ENCODE peak calls at places on chromosomes 7 and 10, in five cellular contexts. V, R, Y, Z and D are unnamed samples.
A peak's percentile ranks its signal among the peaks of the same experiment; 100 is the strongest.

GRCh38 chr10:53667063-53667462 is 894.5 kb upstream of the MBL2 start:
- DNase-seq in V (no peak), R (no peak), Y (no peak), Z (no peak), D (no peak)

GRCh38 chr7:106071356-106071998 is 40.6 kb downstream of the SYPL1 start:
- DNase-seq in V (no peak), R (no peak), Y (no peak), Z (no peak), D (peak; percentile 30)

GRCh38 chr10:103895458-103896186 is 22.4 kb downstream of the STN1 start:
- DNase-seq in V (no peak), R (no peak), Y (peak; percentile 66), Z (no peak), D (peak; percentile 56)

GRCh38 chr10:118844731-118845573 is 90.2 kb upstream of the CACUL1 start:
- DNase-seq in V (no peak), R (no peak), Y (no peak), Z (no peak), D (no peak)

GRCh38 chr10:104327745-104328635 is 10.3 kb downstream of the ITPRIP start:
- DNase-seq in V (peak; percentile 49), R (no peak), Y (peak; percentile 89), Z (no peak), D (peak; percentile 93)

GRCh38 chr7:36404639-36405408 is 15.2 kb downstream of the ANLN start:
- DNase-seq in V (no peak), R (no peak), Y (no peak), Z (no peak), D (peak; percentile 31)

GRCh38 chr7:97819161-97819560 is 53.0 kb downstream of the ASNS start:
- DNase-seq in V (no peak), R (no peak), Y (no peak), Z (no peak), D (no peak)

GRCh38 chr7:149790146-149790548 is 16.8 kb upstream of the ZNF467 start:
- DNase-seq in V (peak; percentile 69), R (peak; percentile 90), Y (no peak), Z (no peak), D (peak; percentile 24)

GRCh38 chr7:4103352-4104091 is 578.6 kb upstream of the FOXK1 start:
- DNase-seq in V (peak; percentile 52), R (peak; percentile 58), Y (peak; percentile 7), Z (no peak), D (peak; percentile 62)

GRCh38 chr7:83005410-83005809 is 157.3 kb downstream of the PCLO start:
- DNase-seq in V (no peak), R (no peak), Y (no peak), Z (no peak), D (peak; percentile 34)

GRCh38 chr10:42992957-42993390 is 83.9 kb upstream of the RET start:
- DNase-seq in V (no peak), R (no peak), Y (no peak), Z (no peak), D (no peak)

GRCh38 chr10:113680172-113681111 is 730 bp downstream of the CASP7 start:
- DNase-seq in V (no peak), R (no peak), Y (peak; percentile 73), Z (no peak), D (peak; percentile 71)

GRCh38 chr10:31099664-31100063 is 68.0 kb upstream of the ZNF438 start:
- DNase-seq in V (no peak), R (peak; percentile 31), Y (peak; percentile 36), Z (no peak), D (no peak)

GRCh38 chr10:31098091-31098490 is 66.4 kb upstream of the ZNF438 start:
- DNase-seq in V (no peak), R (peak; percentile 22), Y (no peak), Z (no peak), D (no peak)

GRCh38 chr10:31096161-31096560 is 64.5 kb upstream of the ZNF438 start:
- DNase-seq in V (no peak), R (peak; percentile 14), Y (no peak), Z (no peak), D (no peak)

GRCh38 chr10:31099101-31099500 is 67.4 kb upstream of the ZNF438 start:
- DNase-seq in V (no peak), R (no peak), Y (peak; percentile 80), Z (no peak), D (peak; percentile 82)

GRCh38 chr10:31095677-31096076 is 64.0 kb upstream of the ZNF438 start:
- DNase-seq in V (no peak), R (no peak), Y (no peak), Z (no peak), D (no peak)
- H3K14ac ChIP-seq in V (no peak overlapping the region), R (no peak overlapping the region), Y (no peak overlapping the region), Z (no peak overlapping the region), D (no peak overlapping the region)

DNA sequence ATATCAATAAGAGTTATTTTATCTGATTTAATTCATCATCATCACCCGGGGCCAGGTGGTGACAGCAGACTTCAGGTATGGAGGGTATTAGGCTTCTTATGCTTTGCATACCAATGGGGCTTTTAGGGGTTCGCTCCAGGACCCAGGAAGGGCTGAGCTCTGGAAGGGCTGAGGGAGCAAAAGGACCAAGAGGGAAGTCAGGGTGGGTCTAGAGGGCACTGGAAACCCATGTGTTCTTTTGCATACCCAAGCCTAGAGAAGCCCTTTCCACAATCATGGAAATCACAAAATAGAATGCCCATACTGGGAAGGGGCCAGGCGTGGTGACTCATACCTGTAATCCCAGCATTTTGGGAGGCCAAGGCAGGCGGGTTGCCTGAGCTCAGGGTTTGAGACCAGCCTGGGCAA is 30.9 kb upstream of the VCL start:
- DNase-seq in V (peak; percentile 76), R (peak; percentile 65), Y (no peak), Z (no peak), D (peak; percentile 30)
- H2BK15ac ChIP-seq in V (no peak overlapping the region), R (no peak overlapping the region), Y (peak overlapping the region; percentile 99), Z (no peak overlapping the region), D (no peak overlapping the region)

DNA sequence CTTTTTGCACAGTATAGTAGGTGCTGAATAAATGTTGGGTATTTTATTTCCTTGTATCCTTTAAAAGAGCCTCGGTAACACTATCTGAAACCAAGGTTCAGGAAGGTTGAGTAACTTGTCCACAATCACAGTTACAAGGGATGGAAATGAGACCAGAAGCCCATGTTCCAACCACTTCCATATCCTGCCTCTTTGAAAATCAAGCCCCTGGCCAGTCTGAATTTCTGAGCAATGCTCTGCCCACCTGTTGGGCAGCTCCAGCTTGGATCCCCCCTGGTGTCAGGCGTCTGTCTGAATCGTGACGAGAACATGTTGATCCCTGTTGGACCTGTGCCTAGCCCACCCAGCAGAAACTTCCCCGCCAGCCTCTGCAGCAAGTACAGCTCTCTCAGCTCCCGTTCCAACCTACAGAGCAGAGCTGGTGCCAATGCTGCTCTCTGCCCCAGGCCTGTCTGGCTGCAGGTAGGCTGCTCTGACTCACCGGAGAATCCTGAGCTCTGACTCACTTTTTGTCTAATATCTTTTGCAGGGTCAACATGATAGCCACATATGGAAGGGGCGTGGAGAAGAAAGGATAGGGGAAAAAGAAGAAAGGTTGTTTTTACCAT is 595.5 kb downstream of the INHBA start:
- DNase-seq in V (no peak), R (no peak), Y (peak; percentile 67), Z (no peak), D (no peak)
- H3K14ac ChIP-seq in V (no peak overlapping the region), R (no peak overlapping the region), Y (peak overlapping the region; percentile 78), Z (no peak overlapping the region), D (no peak overlapping the region)

DNA sequence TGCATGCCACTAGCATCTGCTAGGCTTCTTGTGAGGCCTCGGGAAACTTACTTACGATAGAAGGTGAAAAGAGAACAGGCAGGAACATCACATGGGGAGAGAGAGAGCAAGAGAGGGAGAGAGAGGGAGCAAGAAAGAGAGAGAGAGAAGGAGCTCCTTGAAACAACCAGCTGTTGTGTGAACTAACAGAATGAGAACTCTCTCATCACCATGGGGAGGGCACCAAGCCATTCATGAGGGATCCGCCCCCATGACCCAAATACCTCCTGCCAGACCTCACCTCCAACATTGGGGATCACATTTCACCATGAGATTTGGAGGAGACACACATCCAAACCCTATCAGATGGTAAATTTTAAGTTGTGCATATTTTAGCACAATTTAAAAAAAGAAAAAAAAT is 1217.2 kb downstream of the TYW1 start:
- DNase-seq in V (no peak), R (no peak), Y (no peak), Z (no peak), D (no peak)
- H2BK15ac ChIP-seq in V (no peak overlapping the region), R (no peak overlapping the region), Y (no peak overlapping the region), Z (no peak overlapping the region), D (no peak overlapping the region)

DNA sequence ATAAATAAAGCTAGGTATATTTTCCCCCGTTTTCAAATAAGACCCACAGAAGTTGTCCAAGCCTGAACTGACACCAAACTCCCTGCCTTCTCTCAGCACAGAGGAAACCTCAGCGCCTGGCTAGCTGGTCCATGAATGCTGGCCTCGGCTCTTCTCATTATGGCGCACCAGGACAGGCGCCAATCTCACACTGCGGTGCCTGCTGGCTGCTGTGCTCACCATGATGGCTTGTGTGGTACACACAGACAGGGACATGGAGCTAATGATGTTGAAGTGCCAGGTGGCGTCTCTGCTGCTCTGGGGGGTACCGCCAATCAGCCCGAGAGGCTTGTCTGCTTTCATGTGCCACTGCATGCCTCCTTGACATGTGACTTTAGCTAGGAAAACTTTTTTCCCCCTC is 43.2 kb upstream of the USP6NL start:
- DNase-seq in V (no peak), R (no peak), Y (no peak), Z (no peak), D (no peak)
- H3K14ac ChIP-seq in V (no peak overlapping the region), R (no peak overlapping the region), Y (no peak overlapping the region), Z (no peak overlapping the region), D (peak overlapping the region; percentile 63)

GRCh38 chr10:12937527-12937926 is 64.0 kb downstream of the CCDC3 start:
- DNase-seq in V (no peak), R (no peak), Y (no peak), Z (no peak), D (peak; percentile 23)
- H2BK15ac ChIP-seq in V (no peak overlapping the region), R (no peak overlapping the region), Y (no peak overlapping the region), Z (no peak overlapping the region), D (no peak overlapping the region)